ENCODE peak calls at places on chromosome 3, in four cellular contexts. C is right atrium auricular region, G is pancreas, I is Karpas-422. H is an unnamed sample.

GRCh38 chr3:14152233-14152962 is 26.0 kb downstream of the XPC start:
- DNase-seq in C (peak; percentile 46), I (peak; percentile 52), G (no peak), H (no peak)

GRCh38 chr3:129481783-129482332 is 41.8 kb downstream of the IFT122 start:
- DNase-seq in G (no peak), C (peak; percentile 86), I (no peak), H (peak; percentile 39)

GRCh38 chr3:107240183-107241091 is 136.8 kb upstream of the CCDC54 start:
- DNase-seq in G (peak; percentile 67), C (peak; percentile 74), I (peak; percentile 94), H (peak; percentile 55)

GRCh38 chr3:174423936-174424335 is 435.2 kb upstream of the NAALADL2 start:
- DNase-seq in I (no peak), C (no peak), G (no peak), H (no peak)

GRCh38 chr3:177441813-177442646 is 244.7 kb upstream of the TBL1XR1 start:
- DNase-seq in I (peak; percentile 76), C (no peak), G (no peak), H (no peak)

GRCh38 chr3:66722675-66723074 is 221.9 kb upstream of the LRIG1 start:
- DNase-seq in I (no peak), G (no peak), C (no peak), H (no peak)

GRCh38 chr3:188077160-188077812 is 76.7 kb upstream of the LPP start:
- DNase-seq in G (no peak), C (no peak), I (no peak), H (no peak)

GRCh38 chr3:133944181-133944580 is 48.5 kb upstream of the RAB6B start:
- DNase-seq in G (no peak), I (no peak), C (no peak), H (no peak)

GRCh38 chr3:197183582-197183981 is 114.8 kb downstream of the DLG1 start:
- DNase-seq in G (no peak), C (no peak), I (no peak), H (no peak)

GRCh38 chr3:194306771-194307640 is 44.1 kb downstream of the CPN2 start:
- DNase-seq in G (no peak), I (peak; percentile 83), C (no peak), H (no peak)

GRCh38 chr3:8709287-8709686 is 24.3 kb upstream of the CAV3 start:
- DNase-seq in I (no peak), C (no peak), G (no peak), H (no peak)

GRCh38 chr3:176939022-176939817 is 258.1 kb downstream of the TBL1XR1 start:
- DNase-seq in G (no peak), I (peak; percentile 84), C (no peak), H (peak; percentile 7)

GRCh38 chr3:35523838-35524237 is 115.5 kb upstream of the ARPP21 start:
- DNase-seq in C (no peak), I (no peak), G (no peak), H (no peak)

GRCh38 chr3:172591876-172592771 is 68.9 kb upstream of the TNFSF10 start:
- DNase-seq in C (no peak), G (no peak), I (no peak), H (peak; percentile 76)

GRCh38 chr3:143237036-143237688 is 117.6 kb downstream of the CHST2 start:
- DNase-seq in G (no peak), I (no peak), C (no peak), H (no peak)

GRCh38 chr3:40803311-40803710 is 278.6 kb downstream of the ZNF621 start:
- DNase-seq in G (no peak), C (no peak), I (no peak), H (no peak)

GRCh38 chr3:18008706-18009363 is 266.4 kb upstream of the TBC1D5 start:
- DNase-seq in I (no peak), C (peak; percentile 81), G (no peak), H (no peak)

GRCh38 chr3:170692720-170693119 is 106.8 kb upstream of the SLC7A14 start:
- DNase-seq in I (no peak), C (no peak), G (no peak), H (no peak)

GRCh38 chr3:132543016-132543739 is 53.9 kb upstream of the ACKR4 start:
- DNase-seq in I (no peak), C (no peak), G (no peak), H (no peak)

GRCh38 chr3:10975695-10976234 is 16.8 kb upstream of the SLC6A1 start:
- DNase-seq in I (peak; percentile 62), G (no peak), C (no peak), H (no peak)

GRCh38 chr3:119964294-119964693 is 130.0 kb downstream of the GSK3B start:
- DNase-seq in C (no peak), G (no peak), I (no peak), H (no peak)

GRCh38 chr3:102224171-102224570 is 210.6 kb upstream of the ZPLD1 start:
- DNase-seq in I (peak; percentile 46), G (no peak), C (no peak), H (no peak)

GRCh38 chr3:172989373-172989772 is 151.7 kb downstream of the SPATA16 start:
- DNase-seq in I (no peak), C (no peak), G (no peak), H (no peak)

GRCh38 chr3:177055557-177056290 is 141.6 kb downstream of the TBL1XR1 start:
- DNase-seq in G (no peak), I (no peak), C (no peak), H (no peak)

GRCh38 chr3:122572940-122573412 is 4.5 kb upstream of the PARP15 start:
- DNase-seq in I (peak; percentile 89), G (no peak), C (no peak), H (no peak)

GRCh38 chr3:136860541-136860940 is 1.5 kb upstream of the NCK1 start:
- DNase-seq in I (peak; percentile 82), C (no peak), G (no peak), H (no peak)

GRCh38 chr3:105997800-105998526 is 129.2 kb upstream of the CBLB start:
- DNase-seq in C (peak; percentile 65), I (no peak), G (no peak), H (no peak)

GRCh38 chr3:33355611-33356010 is 78.4 kb downstream of the FBXL2 start:
- DNase-seq in I (no peak), G (no peak), C (no peak), H (no peak)

GRCh38 chr3:71658131-71658530 is 67.1 kb downstream of the EIF4E3 start:
- DNase-seq in I (peak; percentile 40), G (peak; percentile 98), C (peak; percentile 71), H (no peak)

GRCh38 chr3:42591811-42592210 is 1.2 kb downstream of the SS18L2 start:
- DNase-seq in I (no peak), G (no peak), C (no peak), H (no peak)

GRCh38 chr3:8888296-8888915 is 74.9 kb downstream of the RAD18 start:
- DNase-seq in G (no peak), I (no peak), C (no peak), H (no peak)

GRCh38 chr3:51974963-51975856 is at the start of gene ABHD14A:
- DNase-seq in I (peak; percentile 93), G (peak; percentile 81), C (peak; percentile 75), H (peak; percentile 71)

GRCh38 chr3:72593881-72594397 is 254.3 kb downstream of the SHQ1 start:
- DNase-seq in C (no peak), G (no peak), I (no peak), H (no peak)

GRCh38 chr3:52892625-52893311 is 4.6 kb downstream of the STIMATE start:
- DNase-seq in I (peak; percentile 59), C (no peak), G (no peak), H (peak; percentile 39)

GRCh38 chr3:99515-99914 is 97.0 kb upstream of the CHL1 start:
- DNase-seq in G (no peak), I (no peak), C (no peak), H (no peak)

GRCh38 chr3:184345678-184346144 is 8.3 kb downstream of the FAM131A start:
- DNase-seq in G (peak; percentile 59), C (peak; percentile 75), I (peak; percentile 84), H (no peak)

GRCh38 chr3:104360038-104360437 is 1006.7 kb upstream of the ALCAM start:
- DNase-seq in I (no peak), G (no peak), C (no peak), H (no peak)
- H3K27ac ChIP-seq in I (no peak overlapping the region), G (no peak overlapping the region), C (no peak overlapping the region), H (no peak overlapping the region)

DNA sequence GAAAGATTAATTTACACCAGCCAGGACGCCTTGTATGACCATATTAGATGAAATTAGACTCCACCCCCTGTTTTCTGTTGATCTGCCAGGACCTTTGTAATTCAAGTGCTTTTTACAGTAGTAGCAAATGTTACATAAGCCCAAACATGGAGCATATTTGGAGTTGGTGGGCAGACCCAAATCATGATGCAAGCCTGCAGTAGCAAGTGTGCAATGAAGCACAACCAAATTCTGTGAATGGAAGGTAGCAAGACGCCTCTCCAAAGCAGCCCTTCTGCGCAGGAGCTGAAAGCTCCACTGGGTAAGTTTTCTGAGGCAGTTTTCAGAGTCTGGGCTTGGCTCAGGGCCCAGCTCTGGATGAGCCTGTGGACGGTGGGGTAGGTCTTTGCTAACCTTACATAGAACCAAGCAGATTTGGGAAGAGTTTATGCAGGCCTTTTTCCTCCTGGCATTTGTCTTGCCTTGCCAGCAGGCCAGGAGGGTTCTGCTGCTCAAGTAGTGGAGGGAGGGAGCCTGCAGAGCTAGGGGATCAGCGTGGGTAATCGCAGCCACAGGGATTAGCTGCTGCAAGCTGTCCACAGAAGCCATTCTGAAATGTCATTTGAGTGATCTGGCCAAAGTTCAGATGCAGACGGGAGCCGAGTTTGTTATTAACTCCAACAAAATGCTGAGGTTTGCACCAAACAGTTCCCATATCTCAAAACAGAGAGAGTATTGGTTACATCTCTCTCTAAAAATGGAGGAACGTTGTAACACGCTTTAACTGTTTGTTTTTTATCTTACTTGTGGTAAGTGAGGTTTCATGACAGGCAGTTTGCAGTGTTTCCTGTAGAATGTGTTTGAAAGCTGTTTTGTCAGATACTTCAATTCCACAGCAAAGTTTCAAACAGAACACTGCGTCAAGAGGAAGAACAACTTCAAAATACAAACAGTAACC is 55.4 kb downstream of the PSMD6 start:
- DNase-seq in I (no peak), G (peak; percentile 57), C (no peak), H (peak; percentile 13)
- H3K27ac ChIP-seq in I (no peak overlapping the region), G (peak overlapping the region; percentile 86), C (peak overlapping the region; percentile 49), H (peak overlapping the region; percentile 76)

GRCh38 chr3:168545591-168545990 is 449.9 kb upstream of the GOLIM4 start:
- DNase-seq in I (no peak), C (no peak), G (no peak), H (no peak)
- H3K27ac ChIP-seq in I (no peak overlapping the region), C (peak overlapping the region; percentile 13), G (no peak overlapping the region), H (no peak overlapping the region)

DNA sequence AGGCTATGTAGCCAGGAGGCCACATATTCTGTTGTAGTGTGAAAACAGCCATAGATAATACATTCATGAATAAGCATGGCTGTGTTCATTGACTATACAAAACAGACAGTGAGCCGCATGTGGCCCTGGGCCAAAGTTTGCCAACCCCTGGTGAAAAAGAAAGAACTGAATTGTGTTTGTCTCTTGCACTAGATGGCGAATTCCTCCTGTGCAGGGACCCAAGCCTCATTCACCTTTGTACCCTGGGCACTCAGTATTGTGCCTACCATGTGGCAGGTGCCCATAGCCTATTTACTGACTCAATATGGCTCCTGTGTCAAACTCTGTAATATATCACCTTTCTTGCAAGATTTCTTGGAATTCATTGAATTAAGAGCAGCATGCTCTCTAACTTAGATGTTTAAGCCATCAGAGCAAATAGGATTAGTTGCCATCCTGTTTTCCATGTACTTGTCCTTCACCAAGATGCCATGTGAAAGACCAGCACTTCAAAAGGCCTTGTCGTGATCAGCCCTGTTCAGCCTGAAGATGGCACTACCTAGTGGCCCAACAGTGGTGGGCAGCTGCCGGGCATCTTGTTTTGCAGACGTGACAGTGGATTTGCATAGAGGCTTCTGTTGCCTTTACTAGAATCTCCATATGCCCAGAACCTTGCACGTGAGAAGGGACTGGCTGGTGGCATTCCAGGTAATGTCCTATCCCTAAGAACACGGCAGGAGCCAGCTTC is 50.9 kb upstream of the CMTM7 start:
- DNase-seq in G (no peak), C (no peak), I (no peak), H (no peak)
- H3K27ac ChIP-seq in G (no peak overlapping the region), C (no peak overlapping the region), I (no peak overlapping the region), H (no peak overlapping the region)